ENCODE peak calls at places on chromosomes 16 and 17, in seven cellular contexts. One of them, this sample, is unnamed.

GRCh38 chr17:45132302-45132568 is at the start of gene PLCD3:
- DNase-seq in GM23338: no peak
- DNase-seq in OCI-LY7: no peak
- DNase-seq in fibroblast of lung: no peak
- DNase-seq in tibial artery: no peak
- DNase-seq in HCT116: no peak
- DNase-seq in left lung: no peak
- DNase-seq in this sample: no peak

GRCh38 chr17:70120420-70120819 is 45.4 kb downstream of the KCNJ16 start:
- DNase-seq in GM23338: no peak
- DNase-seq in OCI-LY7: no peak
- DNase-seq in fibroblast of lung: no peak
- DNase-seq in tibial artery: no peak
- DNase-seq in HCT116: no peak
- DNase-seq in left lung: peak
- DNase-seq in this sample: no peak

GRCh38 chr17:45307290-45308015 is 9.4 kb downstream of the MAP3K14 start:
- DNase-seq in GM23338: no peak
- DNase-seq in OCI-LY7: peak
- DNase-seq in fibroblast of lung: peak
- DNase-seq in tibial artery: peak
- DNase-seq in HCT116: no peak
- DNase-seq in left lung: no peak
- DNase-seq in this sample: no peak

GRCh38 chr17:36791150-36791653 is 146.1 kb upstream of the LHX1 start:
- DNase-seq in GM23338: no peak
- DNase-seq in OCI-LY7: no peak
- DNase-seq in fibroblast of lung: no peak
- DNase-seq in tibial artery: no peak
- DNase-seq in HCT116: no peak
- DNase-seq in left lung: no peak
- DNase-seq in this sample: no peak

GRCh38 chr16:53090591-53091507 is 36.1 kb downstream of the CHD9 start:
- DNase-seq in GM23338: no peak
- DNase-seq in OCI-LY7: peak
- DNase-seq in fibroblast of lung: peak
- DNase-seq in tibial artery: peak
- DNase-seq in HCT116: no peak
- DNase-seq in left lung: peak
- DNase-seq in this sample: peak

GRCh38 chr16:81627024-81627423 is 152.1 kb upstream of the PLCG2 start:
- DNase-seq in GM23338: no peak
- DNase-seq in OCI-LY7: no peak
- DNase-seq in fibroblast of lung: no peak
- DNase-seq in tibial artery: no peak
- DNase-seq in HCT116: no peak
- DNase-seq in left lung: no peak
- DNase-seq in this sample: no peak

GRCh38 chr17:51059781-51060180 is 60.9 kb downstream of the SPAG9 start:
- DNase-seq in GM23338: no peak
- DNase-seq in OCI-LY7: no peak
- DNase-seq in fibroblast of lung: peak
- DNase-seq in tibial artery: no peak
- DNase-seq in HCT116: no peak
- DNase-seq in left lung: no peak
- DNase-seq in this sample: no peak

GRCh38 chr16:31713071-31713944 is 160.3 kb upstream of the ZNF267 start:
- DNase-seq in GM23338: peak
- DNase-seq in OCI-LY7: peak
- DNase-seq in fibroblast of lung: peak
- DNase-seq in tibial artery: peak
- DNase-seq in HCT116: peak
- DNase-seq in left lung: peak
- DNase-seq in this sample: peak

GRCh38 chr16:73037331-73037745 is 10.6 kb downstream of the ZFHX3 start:
- DNase-seq in GM23338: no peak
- DNase-seq in OCI-LY7: no peak
- DNase-seq in fibroblast of lung: no peak
- DNase-seq in tibial artery: peak
- DNase-seq in HCT116: no peak
- DNase-seq in left lung: no peak
- DNase-seq in this sample: no peak

GRCh38 chr16:10232757-10233156 is 50.5 kb upstream of the GRIN2A start:
- DNase-seq in GM23338: no peak
- DNase-seq in OCI-LY7: no peak
- DNase-seq in fibroblast of lung: no peak
- DNase-seq in tibial artery: no peak
- DNase-seq in HCT116: no peak
- DNase-seq in left lung: no peak
- DNase-seq in this sample: no peak

GRCh38 chr16:63311313-63311712 is 1275.1 kb upstream of the CDH8 start:
- DNase-seq in GM23338: no peak
- DNase-seq in OCI-LY7: no peak
- DNase-seq in fibroblast of lung: no peak
- DNase-seq in tibial artery: no peak
- DNase-seq in HCT116: no peak
- DNase-seq in left lung: no peak
- DNase-seq in this sample: no peak

GRCh38 chr16:54928421-54929089 is 2.1 kb upstream of the IRX5 start:
- DNase-seq in GM23338: peak
- DNase-seq in OCI-LY7: peak
- DNase-seq in fibroblast of lung: no peak
- DNase-seq in tibial artery: peak
- DNase-seq in HCT116: no peak
- DNase-seq in left lung: peak
- DNase-seq in this sample: peak

GRCh38 chr16:48613061-48613957 is 3.3 kb upstream of the N4BP1 start:
- DNase-seq in GM23338: peak
- DNase-seq in OCI-LY7: peak
- DNase-seq in fibroblast of lung: peak
- DNase-seq in tibial artery: no peak
- DNase-seq in HCT116: no peak
- DNase-seq in left lung: no peak
- DNase-seq in this sample: peak

GRCh38 chr17:64016248-64016784 is 4.1 kb downstream of the ICAM2 start:
- DNase-seq in GM23338: no peak
- DNase-seq in OCI-LY7: peak
- DNase-seq in fibroblast of lung: no peak
- DNase-seq in tibial artery: no peak
- DNase-seq in HCT116: no peak
- DNase-seq in left lung: no peak
- DNase-seq in this sample: no peak

GRCh38 chr17:72383053-72383847 is 262.4 kb downstream of the SOX9 start:
- DNase-seq in GM23338: peak
- DNase-seq in OCI-LY7: no peak
- DNase-seq in fibroblast of lung: peak
- DNase-seq in tibial artery: no peak
- DNase-seq in HCT116: no peak
- DNase-seq in left lung: no peak
- DNase-seq in this sample: peak

GRCh38 chr17:66737524-66737923 is 97.4 kb upstream of the CACNG5 start:
- DNase-seq in GM23338: peak
- DNase-seq in OCI-LY7: no peak
- DNase-seq in fibroblast of lung: peak
- DNase-seq in tibial artery: no peak
- DNase-seq in HCT116: no peak
- DNase-seq in left lung: no peak
- DNase-seq in this sample: no peak

GRCh38 chr17:44095647-44096496 is 25.3 kb downstream of the G6PC3 start:
- DNase-seq in GM23338: peak
- DNase-seq in OCI-LY7: no peak
- DNase-seq in fibroblast of lung: peak
- DNase-seq in tibial artery: peak
- DNase-seq in HCT116: no peak
- DNase-seq in left lung: no peak
- DNase-seq in this sample: no peak

GRCh38 chr16:12517310-12517694 is 286.4 kb downstream of the CPPED1 start:
- DNase-seq in GM23338: no peak
- DNase-seq in OCI-LY7: no peak
- DNase-seq in fibroblast of lung: no peak
- DNase-seq in tibial artery: no peak
- DNase-seq in HCT116: no peak
- DNase-seq in left lung: no peak
- DNase-seq in this sample: no peak

GRCh38 chr17:82882715-82883446 is 43.1 kb upstream of the ZNF750 start:
- DNase-seq in GM23338: no peak
- DNase-seq in OCI-LY7: no peak
- DNase-seq in fibroblast of lung: no peak
- DNase-seq in tibial artery: no peak
- DNase-seq in HCT116: no peak
- DNase-seq in left lung: peak
- DNase-seq in this sample: peak

GRCh38 chr17:46876353-46876887 is 25.0 kb downstream of the WNT9B start:
- DNase-seq in GM23338: peak
- DNase-seq in OCI-LY7: peak
- DNase-seq in fibroblast of lung: no peak
- DNase-seq in tibial artery: no peak
- DNase-seq in HCT116: peak
- DNase-seq in left lung: no peak
- DNase-seq in this sample: no peak

GRCh38 chr17:30369995-30370394 is 8.7 kb upstream of the CPD start:
- DNase-seq in GM23338: no peak
- DNase-seq in OCI-LY7: no peak
- DNase-seq in fibroblast of lung: no peak
- DNase-seq in tibial artery: no peak
- DNase-seq in HCT116: no peak
- DNase-seq in left lung: no peak
- DNase-seq in this sample: no peak

GRCh38 chr16:27048316-27048715 is 18.4 kb upstream of the C16orf82 start:
- DNase-seq in GM23338: no peak
- DNase-seq in OCI-LY7: no peak
- DNase-seq in fibroblast of lung: peak
- DNase-seq in tibial artery: no peak
- DNase-seq in HCT116: no peak
- DNase-seq in left lung: no peak
- DNase-seq in this sample: no peak

GRCh38 chr16:86531193-86531550 is 20.8 kb downstream of the FOXF1 start:
- DNase-seq in GM23338: no peak
- DNase-seq in OCI-LY7: no peak
- DNase-seq in fibroblast of lung: peak
- DNase-seq in tibial artery: peak
- DNase-seq in HCT116: no peak
- DNase-seq in left lung: peak
- DNase-seq in this sample: peak

GRCh38 chr16:58863761-58864160 is 129.6 kb upstream of the GOT2 start:
- DNase-seq in GM23338: no peak
- DNase-seq in OCI-LY7: no peak
- DNase-seq in fibroblast of lung: no peak
- DNase-seq in tibial artery: no peak
- DNase-seq in HCT116: no peak
- DNase-seq in left lung: no peak
- DNase-seq in this sample: no peak

GRCh38 chr17:36818134-36818825 is 119.0 kb upstream of the LHX1 start:
- DNase-seq in GM23338: no peak
- DNase-seq in OCI-LY7: no peak
- DNase-seq in fibroblast of lung: no peak
- DNase-seq in tibial artery: no peak
- DNase-seq in HCT116: no peak
- DNase-seq in left lung: no peak
- DNase-seq in this sample: no peak

GRCh38 chr17:20267459-20267842 is 199.9 kb downstream of the LGALS9B start:
- DNase-seq in GM23338: no peak
- DNase-seq in OCI-LY7: no peak
- DNase-seq in fibroblast of lung: no peak
- DNase-seq in tibial artery: no peak
- DNase-seq in HCT116: no peak
- DNase-seq in left lung: no peak
- DNase-seq in this sample: no peak

GRCh38 chr17:6366144-6366755 is 68.7 kb downstream of the AIPL1 start:
- DNase-seq in GM23338: no peak
- DNase-seq in OCI-LY7: no peak
- DNase-seq in fibroblast of lung: peak
- DNase-seq in tibial artery: no peak
- DNase-seq in HCT116: peak
- DNase-seq in left lung: no peak
- DNase-seq in this sample: no peak

GRCh38 chr16:75000481-75001081 is 1.8 kb downstream of the ZNRF1 start:
- DNase-seq in GM23338: no peak
- DNase-seq in OCI-LY7: no peak
- DNase-seq in fibroblast of lung: no peak
- DNase-seq in tibial artery: peak
- DNase-seq in HCT116: no peak
- DNase-seq in left lung: no peak
- DNase-seq in this sample: no peak

GRCh38 chr17:48440660-48441059 is 10.6 kb upstream of the SKAP1 start:
- DNase-seq in GM23338: no peak
- DNase-seq in OCI-LY7: peak
- DNase-seq in fibroblast of lung: no peak
- DNase-seq in tibial artery: no peak
- DNase-seq in HCT116: no peak
- DNase-seq in left lung: no peak
- DNase-seq in this sample: no peak
- H3K4me3 ChIP-seq in GM23338: no peak
- H3K4me3 ChIP-seq in OCI-LY7: peak
- H3K4me3 ChIP-seq in fibroblast of lung: no peak
- H3K4me3 ChIP-seq in tibial artery: no peak
- H3K4me3 ChIP-seq in HCT116: no peak
- H3K4me3 ChIP-seq in left lung: no peak
- H3K4me3 ChIP-seq in this sample: no peak

GRCh38 chr17:38733315-38734234 is 3.4 kb downstream of the CISD3 start:
- DNase-seq in GM23338: peak
- DNase-seq in OCI-LY7: peak
- DNase-seq in fibroblast of lung: no peak
- DNase-seq in tibial artery: no peak
- DNase-seq in HCT116: peak
- DNase-seq in left lung: no peak
- DNase-seq in this sample: no peak
- TF ChIP-seq CTCF in GM23338: peak
- TF ChIP-seq CTCF in OCI-LY7: peak
- TF ChIP-seq CTCF in fibroblast of lung: peak
- TF ChIP-seq CTCF in tibial artery: no peak
- TF ChIP-seq CTCF in HCT116: peak
- TF ChIP-seq CTCF in left lung: no peak
- TF ChIP-seq CTCF in this sample: no peak

GRCh38 chr17:42372142-42372541 is 16.1 kb downstream of the STAT3 start:
- DNase-seq in GM23338: no peak
- DNase-seq in OCI-LY7: no peak
- DNase-seq in fibroblast of lung: no peak
- DNase-seq in tibial artery: no peak
- DNase-seq in HCT116: no peak
- DNase-seq in left lung: no peak
- DNase-seq in this sample: no peak
- H3K27ac ChIP-seq in GM23338: no peak
- H3K27ac ChIP-seq in OCI-LY7: no peak
- H3K27ac ChIP-seq in fibroblast of lung: no peak
- H3K27ac ChIP-seq in tibial artery: no peak
- H3K27ac ChIP-seq in HCT116: no peak
- H3K27ac ChIP-seq in left lung: no peak
- H3K27ac ChIP-seq in this sample: no peak

GRCh38 chr16:57270221-57271062 is 14.0 kb downstream of the PLLP start:
- DNase-seq in GM23338: peak
- DNase-seq in OCI-LY7: no peak
- DNase-seq in fibroblast of lung: no peak
- DNase-seq in tibial artery: no peak
- DNase-seq in HCT116: no peak
- DNase-seq in left lung: no peak
- DNase-seq in this sample: no peak
- H3K4me3 ChIP-seq in GM23338: no peak
- H3K4me3 ChIP-seq in OCI-LY7: no peak
- H3K4me3 ChIP-seq in fibroblast of lung: no peak
- H3K4me3 ChIP-seq in tibial artery: no peak
- H3K4me3 ChIP-seq in HCT116: no peak
- H3K4me3 ChIP-seq in left lung: no peak
- H3K4me3 ChIP-seq in this sample: no peak

This sample was measured in adrenal gland.